ENCODE peak calls at places on chromosomes 5 and 9, in four cellular contexts. One of them, this sample, is unnamed.
A peak's percentile ranks its signal among the peaks of the same experiment; 100 is the strongest.

GRCh38 chr9:133120343-133121199 is 469 bp downstream of the RALGDS start:
- DNase-seq in GM12878: no peak
- DNase-seq in K562: peak; percentile 72
- DNase-seq in H1: no peak
- DNase-seq in this sample: peak; percentile 77

GRCh38 chr9:128254855-128255759 is 20.7 kb downstream of the GOLGA2 start:
- DNase-seq in GM12878: no peak
- DNase-seq in K562: peak; percentile 93
- DNase-seq in H1: no peak
- DNase-seq in this sample: peak; percentile 93

GRCh38 chr9:21443849-21444625 is 3.8 kb downstream of the IFNA1 start:
- DNase-seq in GM12878: peak; percentile 69
- DNase-seq in K562: no peak
- DNase-seq in H1: no peak
- DNase-seq in this sample: no peak

GRCh38 chr5:159310492-159310891 is 19.8 kb downstream of the IL12B start:
- DNase-seq in GM12878: no peak
- DNase-seq in K562: no peak
- DNase-seq in H1: peak; percentile 19
- DNase-seq in this sample: no peak

GRCh38 chr5:39531299-39531698 is 106.5 kb upstream of the DAB2 start:
- DNase-seq in GM12878: no peak
- DNase-seq in K562: no peak
- DNase-seq in H1: no peak
- DNase-seq in this sample: no peak

GRCh38 chr5:89916131-89916530 is 493.4 kb downstream of the CETN3 start:
- DNase-seq in GM12878: no peak
- DNase-seq in K562: no peak
- DNase-seq in H1: no peak
- DNase-seq in this sample: no peak

GRCh38 chr9:92790542-92791527 is 26.2 kb upstream of the BICD2 start:
- DNase-seq in GM12878: peak; percentile 49
- DNase-seq in K562: peak; percentile 59
- DNase-seq in H1: no peak
- DNase-seq in this sample: peak; percentile 82

GRCh38 chr5:134609232-134609851 is 23.3 kb downstream of the SAR1B start:
- DNase-seq in GM12878: peak; percentile 41
- DNase-seq in K562: no peak
- DNase-seq in H1: no peak
- DNase-seq in this sample: no peak

GRCh38 chr5:172687983-172688734 is 47.1 kb downstream of the NEURL1B start:
- DNase-seq in GM12878: no peak
- DNase-seq in K562: no peak
- DNase-seq in H1: no peak
- DNase-seq in this sample: peak; percentile 50

GRCh38 chr5:145562931-145563330 is 272.2 kb downstream of the PRELID2 start:
- DNase-seq in GM12878: no peak
- DNase-seq in K562: no peak
- DNase-seq in H1: no peak
- DNase-seq in this sample: no peak

GRCh38 chr9:111661802-111662491 is 542 bp downstream of the GNG10 start:
- DNase-seq in GM12878: no peak
- DNase-seq in K562: peak; percentile 68
- DNase-seq in H1: no peak
- DNase-seq in this sample: peak; percentile 87

GRCh38 chr9:18058564-18058963 is 415.4 kb upstream of the ADAMTSL1 start:
- DNase-seq in GM12878: no peak
- DNase-seq in K562: no peak
- DNase-seq in H1: no peak
- DNase-seq in this sample: no peak

GRCh38 chr5:72383280-72384205 is 63.4 kb downstream of the PTCD2 start:
- DNase-seq in GM12878: no peak
- DNase-seq in K562: no peak
- DNase-seq in H1: no peak
- DNase-seq in this sample: no peak

GRCh38 chr9:96232539-96233241 is 69.3 kb downstream of the HSD17B3 start:
- DNase-seq in GM12878: no peak
- DNase-seq in K562: peak; percentile 39
- DNase-seq in H1: no peak
- DNase-seq in this sample: peak; percentile 70

GRCh38 chr5:4082966-4083564 is 487.4 kb downstream of the IRX1 start:
- DNase-seq in GM12878: no peak
- DNase-seq in K562: no peak
- DNase-seq in H1: no peak
- DNase-seq in this sample: no peak

GRCh38 chr5:62824936-62825335 is 246.3 kb downstream of the LRRC70 start:
- DNase-seq in GM12878: no peak
- DNase-seq in K562: no peak
- DNase-seq in H1: no peak
- DNase-seq in this sample: no peak

GRCh38 chr9:971901-972511 is 4.4 kb upstream of the DMRT3 start:
- DNase-seq in GM12878: no peak
- DNase-seq in K562: peak; percentile 8
- DNase-seq in H1: no peak
- DNase-seq in this sample: peak; percentile 43

GRCh38 chr5:12623408-12623807 is 719.2 kb upstream of the CTNND2 start:
- DNase-seq in GM12878: no peak
- DNase-seq in K562: no peak
- DNase-seq in H1: peak; percentile 68
- DNase-seq in this sample: no peak

GRCh38 chr5:103428411-103428871 is 134.1 kb downstream of the NUDT12 start:
- DNase-seq in GM12878: no peak
- DNase-seq in K562: no peak
- DNase-seq in H1: no peak
- DNase-seq in this sample: no peak
- TF ChIP-seq NRF1 in GM12878: no peak
- TF ChIP-seq NRF1 in K562: no peak
- TF ChIP-seq NRF1 in H1: no peak
- TF ChIP-seq NRF1 in this sample: no peak

GRCh38 chr5:149345892-149346222 is 558 bp downstream of the GRPEL2 start:
- DNase-seq in GM12878: no peak
- DNase-seq in K562: no peak
- DNase-seq in H1: no peak
- DNase-seq in this sample: no peak
- TF ChIP-seq NRF1 in GM12878: no peak
- TF ChIP-seq NRF1 in K562: no peak
- TF ChIP-seq NRF1 in H1: no peak
- TF ChIP-seq NRF1 in this sample: no peak

DNA sequence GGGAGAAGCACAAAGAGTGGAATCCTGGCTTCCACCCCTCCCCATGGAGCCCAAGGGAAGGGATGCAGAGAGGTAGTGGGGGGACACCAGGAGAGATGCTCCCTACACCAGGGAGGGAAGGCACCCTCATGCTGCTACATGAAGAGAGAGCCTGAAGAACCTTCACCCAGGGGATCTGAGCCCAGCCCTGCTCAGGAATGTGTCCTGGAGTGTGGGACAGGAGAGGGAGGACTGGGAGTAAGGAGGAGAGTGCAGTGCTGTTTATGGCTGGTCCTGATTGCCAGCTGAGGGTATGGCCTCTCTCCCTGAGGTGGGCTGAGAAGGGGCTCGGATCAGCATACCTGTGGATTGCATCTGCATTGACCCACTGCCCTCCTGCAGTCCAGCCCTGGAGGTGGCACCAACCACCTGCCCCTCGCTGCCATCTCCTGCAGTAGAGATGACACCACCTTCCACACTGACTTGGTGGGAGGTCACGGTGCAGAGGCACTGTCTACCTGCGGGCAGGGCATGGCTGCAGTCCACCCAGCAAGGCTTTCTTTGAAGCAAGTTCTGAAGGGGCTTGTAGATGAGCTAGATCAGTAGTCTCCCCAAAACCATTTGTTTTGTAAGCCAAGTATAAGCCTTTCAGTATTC is 114.9 kb upstream of the SLC25A48 start:
- DNase-seq in GM12878: no peak
- DNase-seq in K562: no peak
- DNase-seq in H1: no peak
- DNase-seq in this sample: no peak
- TF ChIP-seq NRF1 in GM12878: no peak
- TF ChIP-seq NRF1 in K562: no peak
- TF ChIP-seq NRF1 in H1: no peak
- TF ChIP-seq NRF1 in this sample: no peak

DNA sequence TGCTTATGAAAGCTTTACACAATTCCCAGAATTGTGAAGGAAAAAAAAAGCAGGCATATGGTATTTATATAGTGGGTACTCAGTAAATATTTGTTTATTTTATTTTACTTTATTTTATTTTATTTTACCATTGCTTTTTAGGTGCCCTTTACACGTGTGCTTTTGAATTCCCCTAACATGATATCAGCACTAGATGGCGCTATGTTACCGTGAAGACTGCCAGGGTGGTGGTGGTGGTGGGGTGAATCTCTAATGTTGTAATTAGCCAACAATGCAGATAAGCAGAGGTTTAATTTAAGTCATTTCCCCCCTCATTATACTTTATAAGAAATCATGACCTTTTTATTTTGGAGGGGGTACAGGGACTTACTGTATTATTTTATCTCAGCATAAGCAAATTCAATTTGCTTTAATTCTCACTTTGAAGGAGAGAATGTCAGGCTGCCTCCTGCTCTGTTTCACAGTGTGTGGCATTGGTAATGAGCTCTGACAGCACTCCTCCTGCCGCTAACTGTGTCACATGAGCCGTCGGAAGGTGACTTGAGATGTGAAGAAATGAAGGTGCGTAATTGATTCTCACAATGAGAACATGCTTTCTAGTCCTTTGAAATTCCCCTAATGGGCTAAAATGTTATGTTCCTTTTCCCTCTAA is 165.6 kb downstream of the YTHDC2 start:
- DNase-seq in GM12878: peak; percentile 8
- DNase-seq in K562: peak; percentile 64
- DNase-seq in H1: no peak
- DNase-seq in this sample: peak; percentile 39
- TF ChIP-seq NRF1 in GM12878: no peak
- TF ChIP-seq NRF1 in K562: no peak
- TF ChIP-seq NRF1 in H1: no peak
- TF ChIP-seq NRF1 in this sample: no peak

DNA sequence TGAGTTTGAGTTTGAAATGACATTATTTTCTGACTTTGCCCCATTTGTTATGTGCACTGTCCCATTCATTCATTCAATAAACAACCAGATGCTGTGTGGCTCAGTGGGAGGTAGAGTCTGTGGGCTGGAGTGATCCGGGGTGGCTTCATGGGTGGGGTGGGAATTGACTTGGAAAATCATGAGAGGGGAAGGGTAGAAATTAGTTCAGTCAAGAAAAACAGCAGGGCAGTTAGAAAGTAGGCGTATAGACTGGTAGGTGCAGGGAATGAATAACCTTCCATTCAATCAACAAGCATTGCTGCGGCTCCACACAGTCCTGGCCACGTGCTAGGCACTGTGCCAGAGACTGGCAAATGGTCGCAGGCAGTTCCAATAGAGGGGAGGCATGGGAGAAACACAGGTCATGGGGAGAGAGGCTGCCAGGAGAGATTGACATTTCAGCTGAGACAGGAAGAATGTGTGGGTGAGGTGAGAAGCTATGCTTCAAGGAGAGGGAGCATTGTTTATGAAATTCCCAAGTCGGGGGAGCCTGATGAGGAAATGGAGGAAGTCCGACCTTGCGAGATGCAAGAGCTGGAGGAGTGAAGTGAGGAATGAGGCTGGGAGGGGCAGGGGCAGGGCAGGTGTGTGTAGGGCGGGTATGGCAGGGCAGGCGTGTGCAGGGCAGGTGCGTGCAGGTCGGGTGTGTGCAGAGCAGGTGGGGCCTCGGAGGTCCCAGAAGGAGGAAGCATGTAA is 54.5 kb upstream of the PPARGC1B start:
- DNase-seq in GM12878: no peak
- DNase-seq in K562: no peak
- DNase-seq in H1: no peak
- DNase-seq in this sample: no peak
- TF ChIP-seq NRF1 in GM12878: no peak
- TF ChIP-seq NRF1 in K562: no peak
- TF ChIP-seq NRF1 in H1: no peak
- TF ChIP-seq NRF1 in this sample: no peak

DNA sequence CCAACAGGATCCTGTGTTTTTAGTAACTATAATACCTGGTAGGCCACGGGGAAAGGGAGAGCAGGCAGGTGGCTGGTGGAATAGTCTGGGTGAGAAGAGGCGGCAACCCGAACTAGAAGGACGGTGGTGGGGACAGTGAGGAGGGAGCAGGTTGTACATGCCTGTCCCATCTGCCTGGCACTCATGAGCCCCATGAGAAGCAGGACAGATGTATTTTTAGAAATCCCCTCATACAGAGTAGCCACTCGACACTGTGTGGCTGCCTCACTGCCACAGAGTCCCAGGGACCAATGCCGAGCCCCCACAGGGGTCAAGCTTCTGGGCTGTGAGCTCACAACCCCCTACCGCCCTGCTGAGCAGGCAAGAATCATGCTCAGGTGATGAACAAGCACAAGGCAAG is 136.6 kb downstream of the SEC61B start:
- DNase-seq in GM12878: no peak
- DNase-seq in K562: no peak
- DNase-seq in H1: no peak
- DNase-seq in this sample: no peak
- TF ChIP-seq NRF1 in GM12878: no peak
- TF ChIP-seq NRF1 in K562: no peak
- TF ChIP-seq NRF1 in H1: no peak
- TF ChIP-seq NRF1 in this sample: no peak

This sample was measured in SK-N-SH.